ENCODE peak calls at places on chromosomes 2 and 18, in four cellular contexts. N, T, M and I are unnamed samples.

GRCh38 chr2:109428841-109429710 is 184.7 kb downstream of the SEPTIN10 start:
- DNase-seq in N (no peak), T (no peak), M (no peak), I (no peak)

GRCh38 chr18:48687694-48688042 is 148.8 kb downstream of the CTIF start:
- DNase-seq in N (no peak), T (no peak), M (no peak), I (no peak)

GRCh38 chr18:32771871-32772499 is 838 bp downstream of the KLHL14 start:
- DNase-seq in N (no peak), T (no peak), M (no peak), I (no peak)

GRCh38 chr2:234952270-234953115 is 676 bp downstream of the SH3BP4 start:
- DNase-seq in N (no peak), T (no peak), M (no peak), I (no peak)

GRCh38 chr2:190596998-190597397 is 51.9 kb upstream of the NAB1 start:
- DNase-seq in N (no peak), T (no peak), M (no peak), I (no peak)

GRCh38 chr2:240149943-240150784 is 9.7 kb upstream of the OTOS start:
- DNase-seq in N (peak), T (no peak), M (peak), I (peak)

GRCh38 chr18:68847219-68847860 is 49.5 kb downstream of the CCDC102B start:
- DNase-seq in N (peak), T (no peak), M (peak), I (peak)

GRCh38 chr2:187055463-187055862 is 206.5 kb upstream of the ZSWIM2 start:
- DNase-seq in N (peak), T (peak), M (no peak), I (peak)

GRCh38 chr2:68060652-68061051 is 2.2 kb downstream of the C1D start:
- DNase-seq in N (no peak), T (no peak), M (no peak), I (no peak)

GRCh38 chr2:42087857-42088195 is 40.0 kb downstream of the PKDCC start:
- DNase-seq in N (no peak), T (no peak), M (no peak), I (no peak)

GRCh38 chr2:239943571-239943970 is 81.6 kb downstream of the NDUFA10 start:
- DNase-seq in N (no peak), T (no peak), M (no peak), I (no peak)

GRCh38 chr2:172323256-172323655 is 104.1 kb upstream of the ITGA6 start:
- DNase-seq in N (no peak), T (no peak), M (peak), I (no peak)

GRCh38 chr2:64288321-64288931 is 144.2 kb upstream of the PELI1 start:
- DNase-seq in N (peak), T (no peak), M (peak), I (peak)

GRCh38 chr2:157460384-157460837 is 16.5 kb upstream of the CYTIP start:
- DNase-seq in N (no peak), T (no peak), M (no peak), I (no peak)

GRCh38 chr2:43417296-43417695 is 178.5 kb downstream of the THADA start:
- DNase-seq in N (no peak), T (no peak), M (no peak), I (no peak)

GRCh38 chr2:71933467-71934319 is 214.0 kb downstream of the CYP26B1 start:
- DNase-seq in N (peak), T (no peak), M (peak), I (no peak)

GRCh38 chr2:231685349-231686191 is 22.8 kb upstream of the PTMA start:
- DNase-seq in N (no peak), T (no peak), M (no peak), I (no peak)
- TF ChIP-seq CTCF in N (peak), T (no peak), M (no peak), I (peak)

DNA sequence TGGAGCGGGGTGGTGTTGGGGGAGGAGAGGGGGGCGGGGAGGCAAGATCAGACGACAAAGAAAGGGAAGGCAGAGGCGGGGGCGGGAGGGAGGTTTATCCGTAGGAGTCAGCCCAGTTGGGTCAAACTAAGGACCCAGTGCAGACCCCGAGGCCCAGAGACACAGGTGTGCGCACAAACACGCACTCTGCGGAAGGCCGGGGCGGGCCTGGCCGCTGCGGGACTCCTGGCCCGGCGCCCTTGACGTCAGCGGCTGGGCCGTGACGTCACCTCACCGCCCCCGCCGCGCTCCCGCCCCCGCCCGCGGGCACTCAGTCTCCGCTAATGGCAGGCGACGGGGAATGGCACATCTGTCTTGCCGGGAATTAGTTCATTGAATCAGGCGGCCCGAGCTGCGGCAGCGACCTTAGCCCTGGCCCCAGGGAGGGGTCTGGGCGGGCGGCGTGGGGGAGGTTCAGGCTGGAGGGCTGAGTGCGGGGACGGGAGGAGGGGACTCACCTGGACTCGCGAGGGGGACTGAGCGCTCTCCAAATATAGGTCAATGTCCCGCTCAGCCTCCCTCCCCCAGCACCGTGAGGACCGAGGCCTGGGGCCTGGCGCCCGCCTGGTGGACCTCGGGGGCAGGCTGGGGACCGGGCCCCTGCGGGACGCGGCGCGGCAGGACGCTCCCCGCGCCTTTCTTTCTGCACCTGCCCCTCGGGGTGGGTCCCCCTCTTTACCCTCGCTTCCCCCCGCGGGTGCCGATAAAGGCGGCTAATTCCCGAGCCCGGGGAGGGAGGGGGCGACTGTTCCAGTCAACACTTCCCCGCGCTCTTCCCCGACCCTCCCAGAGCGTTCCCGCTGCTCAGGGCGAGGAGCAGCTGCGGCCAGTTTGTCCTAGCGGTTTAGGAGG is 15.5 kb upstream of the ECEL1 start:
- DNase-seq in N (peak), T (no peak), M (peak), I (peak)
- H3K4me3 ChIP-seq in N (no peak), T (peak), M (no peak), I (no peak)

GRCh38 chr2:197356136-197356535 is 45.6 kb upstream of the ANKRD44 start:
- DNase-seq in N (peak), T (no peak), M (no peak), I (peak)

GRCh38 chr2:197360744-197361156 is 50.2 kb upstream of the ANKRD44 start:
- DNase-seq in N (peak), T (no peak), M (peak), I (no peak)

GRCh38 chr2:197358927-197359326 is 48.3 kb upstream of the ANKRD44 start:
- DNase-seq in N (no peak), T (no peak), M (peak), I (no peak)

GRCh38 chr2:197357986-197358385 is 47.4 kb upstream of the ANKRD44 start:
- DNase-seq in N (no peak), T (no peak), M (no peak), I (no peak)

GRCh38 chr2:197359859-197360258 is 49.3 kb upstream of the ANKRD44 start:
- DNase-seq in N (no peak), T (no peak), M (no peak), I (no peak)
- TF ChIP-seq CTCF in N (no peak), T (no peak), M (no peak), I (no peak)

DNA sequence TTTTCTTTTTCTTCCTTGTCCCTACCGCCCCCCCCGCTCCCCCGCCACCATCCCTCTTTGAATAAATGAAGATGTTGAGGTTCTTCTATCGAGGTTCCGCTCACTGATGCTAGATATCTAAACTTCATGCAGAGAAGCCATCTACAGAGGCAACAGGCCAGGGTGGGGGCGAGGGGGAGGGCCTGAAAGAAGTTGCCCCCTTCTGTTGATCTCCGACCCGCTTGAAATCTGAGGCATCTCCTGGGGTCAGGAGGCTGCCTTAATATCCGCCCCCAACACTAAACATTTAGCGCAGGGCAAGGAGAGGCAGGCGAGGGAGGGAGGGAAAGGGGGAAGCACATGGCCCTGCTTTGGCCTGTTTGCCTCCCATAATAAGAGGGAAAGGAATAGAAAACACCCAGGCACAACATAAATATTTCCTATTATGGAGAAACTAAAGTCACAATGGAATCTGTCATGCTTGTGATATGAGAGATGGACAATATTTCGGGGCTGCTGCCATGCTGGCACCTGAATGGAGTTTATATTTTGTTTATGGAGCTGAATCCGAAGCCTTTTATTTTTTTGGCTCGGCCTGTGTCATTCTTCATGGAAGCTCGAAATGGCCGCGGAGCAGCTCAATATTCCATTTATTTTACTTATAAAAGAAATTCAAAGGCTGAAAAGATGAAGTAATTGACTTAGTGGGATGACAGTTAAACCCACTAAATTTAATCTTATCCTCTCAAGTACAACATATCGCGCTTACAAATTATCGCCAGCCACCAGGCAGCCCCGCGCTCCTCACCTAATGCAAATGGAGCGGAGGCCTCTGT is 221.1 kb downstream of the INSIG2 start:
- DNase-seq in N (no peak), T (no peak), M (no peak), I (no peak)
- H3K4me3 ChIP-seq in N (peak), T (peak), M (peak), I (peak)

GRCh38 chr2:84971799-84972790 is 1.1 kb downstream of the KCMF1 start:
- DNase-seq in N (peak), T (peak), M (peak), I (peak)
- TF ChIP-seq CTCF in N (no peak), T (no peak), M (no peak), I (no peak)

GRCh38 chr2:136136921-136137320 is 19.0 kb upstream of the CXCR4 start:
- DNase-seq in N (no peak), T (no peak), M (no peak), I (no peak)
- H3K4me3 ChIP-seq in N (no peak), T (no peak), M (no peak), I (no peak)

DNA sequence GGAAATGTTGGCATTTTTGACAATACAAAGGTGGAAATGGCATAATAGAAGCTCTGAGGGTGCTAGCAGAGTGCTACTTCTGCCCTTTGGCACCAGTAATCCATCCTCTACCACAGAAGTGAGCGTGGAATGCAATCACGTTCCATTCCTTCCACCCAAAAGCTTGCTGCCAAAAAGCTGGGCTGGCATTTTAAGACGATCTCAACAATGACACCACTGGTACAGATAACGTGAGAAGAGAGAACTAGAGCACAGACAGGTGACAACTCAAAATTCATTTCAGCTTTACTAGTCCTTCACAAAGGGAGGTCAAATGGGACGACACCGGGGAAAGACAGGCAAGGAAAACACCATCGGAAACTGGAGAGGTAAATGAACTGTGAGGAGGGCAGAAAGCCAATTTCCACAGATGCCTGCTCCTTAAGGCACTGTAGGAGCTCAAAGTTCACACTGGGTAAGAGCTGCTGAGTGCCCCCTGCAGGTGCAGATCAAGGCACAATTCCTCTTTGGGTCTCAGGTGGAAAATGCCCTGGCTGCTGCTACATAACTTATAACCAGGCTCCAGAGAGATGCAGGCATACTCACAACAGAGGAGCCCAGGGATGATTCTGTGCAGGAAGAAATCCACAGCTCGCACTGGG is 50.7 kb upstream of the RNU4ATAC start:
- DNase-seq in N (peak), T (no peak), M (peak), I (peak)
- TF ChIP-seq CTCF in N (peak), T (no peak), M (no peak), I (peak)